ENCODE peak calls at places on chromosomes 16 and 17, in five cellular contexts. W is tibial nerve, I is cardiac muscle cell, S is left ventricle myocardium inferior, L is body of pancreas. X is an unnamed sample.

GRCh38 chr17:68455756-68456528 is 1.4 kb downstream of the WIPI1 start:
- DNase-seq in W (peak; percentile 34), I (peak; percentile 95), S (no peak), L (peak; percentile 56), X (no peak)

GRCh38 chr16:12501727-12502457 is 301.8 kb downstream of the CPPED1 start:
- DNase-seq in W (no peak), I (no peak), S (no peak), L (no peak), X (no peak)

GRCh38 chr17:29108806-29109476 is 66.0 kb downstream of the PIPOX start:
- DNase-seq in W (no peak), I (no peak), S (no peak), L (peak; percentile 33), X (no peak)

GRCh38 chr17:58414596-58414997 is 2.7 kb downstream of the RNF43 start:
- DNase-seq in W (no peak), I (no peak), S (no peak), L (peak; percentile 39), X (no peak)

GRCh38 chr16:85619089-85619850 is 6.1 kb downstream of the GSE1 start:
- DNase-seq in W (no peak), I (no peak), S (no peak), L (no peak), X (no peak)

GRCh38 chr16:21264226-21265036 is 13.7 kb downstream of the CRYM start:
- DNase-seq in W (no peak), I (peak; percentile 53), S (peak; percentile 42), L (no peak), X (no peak)

GRCh38 chr17:64534187-64534586 is 27.4 kb downstream of the CEP95 start:
- DNase-seq in W (no peak), I (no peak), S (no peak), L (no peak), X (no peak)

GRCh38 chr17:62703776-62704380 is 76.4 kb downstream of the MRC2 start:
- DNase-seq in W (peak; percentile 45), I (peak; percentile 70), S (peak; percentile 77), L (peak; percentile 80), X (no peak)

GRCh38 chr17:79294459-79295071 is 219.9 kb downstream of the ENGASE start:
- DNase-seq in W (no peak), I (peak; percentile 62), S (peak; percentile 56), L (peak; percentile 78), X (no peak)

GRCh38 chr17:44673893-44674292 is 15.7 kb downstream of the CCDC43 start:
- DNase-seq in W (no peak), I (no peak), S (no peak), L (no peak), X (no peak)

GRCh38 chr17:49132699-49133364 is at the start of gene B4GALNT2:
- DNase-seq in W (no peak), I (no peak), S (no peak), L (peak; percentile 28), X (no peak)

GRCh38 chr16:85505794-85506339 is 107.3 kb upstream of the GSE1 start:
- DNase-seq in W (no peak), I (no peak), S (no peak), L (no peak), X (no peak)

GRCh38 chr17:4249452-4250029 is 14.2 kb downstream of the ANKFY1 start:
- DNase-seq in W (no peak), I (peak; percentile 67), S (no peak), L (no peak), X (no peak)

GRCh38 chr16:56617212-56618085 is 8.1 kb upstream of the MT1E start:
- DNase-seq in W (no peak), I (peak; percentile 82), S (peak; percentile 88), L (peak; percentile 92), X (no peak)

GRCh38 chr17:70848785-70849184 is 679.5 kb downstream of the KCNJ2 start:
- DNase-seq in W (no peak), I (peak; percentile 59), S (no peak), L (no peak), X (peak; percentile 13)

GRCh38 chr17:31582151-31582907 is 190.9 kb downstream of the RAB11FIP4 start:
- DNase-seq in W (no peak), I (peak; percentile 77), S (peak; percentile 62), L (peak; percentile 27), X (no peak)

GRCh38 chr17:73267648-73268537 is 6.2 kb upstream of the CPSF4L start:
- DNase-seq in W (no peak), I (no peak), S (no peak), L (no peak), X (no peak)

GRCh38 chr17:32327911-32328310 is 14.1 kb downstream of the C17orf75 start:
- DNase-seq in W (no peak), I (no peak), S (no peak), L (no peak), X (no peak)

GRCh38 chr17:80424878-80425765 is 10.2 kb downstream of the ENDOV start:
- DNase-seq in W (no peak), I (no peak), S (no peak), L (no peak), X (no peak)

GRCh38 chr17:16988749-16989229 is 16.9 kb upstream of the TNFRSF13B start:
- DNase-seq in W (no peak), I (peak; percentile 35), S (no peak), L (no peak), X (no peak)

GRCh38 chr16:80569440-80570105 is 28.8 kb downstream of the DYNLRB2 start:
- DNase-seq in W (no peak), I (peak; percentile 52), S (no peak), L (no peak), X (no peak)

GRCh38 chr17:66748578-66748977 is 86.3 kb upstream of the CACNG5 start:
- DNase-seq in W (no peak), I (peak; percentile 29), S (no peak), L (no peak), X (no peak)

GRCh38 chr16:69113216-69113615 is 7.8 kb downstream of the HAS3 start:
- DNase-seq in W (no peak), I (no peak), S (no peak), L (no peak), X (no peak)

GRCh38 chr17:5823219-5823618 is 238.9 kb upstream of the NLRP1 start:
- DNase-seq in W (no peak), I (no peak), S (no peak), L (no peak), X (no peak)

GRCh38 chr17:27319536-27320221 is 25.8 kb downstream of the WSB1 start:
- DNase-seq in W (no peak), I (peak; percentile 91), S (peak; percentile 77), L (peak; percentile 86), X (no peak)

GRCh38 chr16:3431779-3432219 is 11.5 kb downstream of the ZNF597 start:
- DNase-seq in W (no peak), I (peak; percentile 56), S (peak; percentile 45), L (peak; percentile 44), X (no peak)

GRCh38 chr17:54194268-54194667 is 371.5 kb downstream of the KIF2B start:
- DNase-seq in W (no peak), I (no peak), S (no peak), L (no peak), X (no peak)

GRCh38 chr17:50904522-50905459 is 38.6 kb upstream of the TOB1 start:
- DNase-seq in W (peak; percentile 70), I (peak; percentile 57), S (peak; percentile 41), L (peak; percentile 88), X (no peak)

GRCh38 chr16:82972520-82972919 is 345.8 kb downstream of the CDH13 start:
- DNase-seq in W (no peak), I (no peak), S (no peak), L (no peak), X (no peak)

GRCh38 chr16:82965808-82966207 is 339.0 kb downstream of the CDH13 start:
- DNase-seq in W (no peak), I (no peak), S (no peak), L (no peak), X (no peak)

GRCh38 chr16:82963653-82964052 is 336.9 kb downstream of the CDH13 start:
- DNase-seq in W (no peak), I (no peak), S (no peak), L (no peak), X (no peak)

GRCh38 chr16:82971126-82971525 is 344.4 kb downstream of the CDH13 start:
- DNase-seq in W (no peak), I (no peak), S (no peak), L (no peak), X (no peak)

DNA sequence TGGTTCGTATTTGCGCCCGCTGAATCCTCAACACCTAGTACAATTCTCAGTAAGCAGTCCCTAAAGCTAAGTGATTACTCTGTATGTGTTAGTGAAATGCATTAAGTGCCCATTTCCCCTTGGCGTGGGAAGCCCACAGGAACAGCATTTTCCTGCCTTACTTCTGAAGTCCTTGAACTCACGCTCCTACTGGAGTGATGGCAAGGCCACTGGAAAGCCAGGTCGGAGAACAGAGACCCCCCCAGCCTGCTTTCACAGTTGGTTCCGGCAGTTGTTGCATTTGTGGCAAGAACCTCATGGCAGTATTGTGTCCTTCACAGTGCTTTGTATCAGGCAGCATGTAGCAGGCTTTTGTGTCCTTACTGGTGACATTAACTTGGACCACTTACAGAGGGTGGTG is 340.7 kb downstream of the CDH13 start:
- DNase-seq in W (no peak), I (no peak), S (no peak), L (no peak), X (no peak)
- H3K9me3 ChIP-seq in W (no peaks in the 10 kb centered on the region), I (no peaks in the 10 kb centered on the region), S (peaks cover 8% of the 10 kb centered on the region), L (no peaks in the 10 kb centered on the region), X (no peaks in the 10 kb centered on the region)

DNA sequence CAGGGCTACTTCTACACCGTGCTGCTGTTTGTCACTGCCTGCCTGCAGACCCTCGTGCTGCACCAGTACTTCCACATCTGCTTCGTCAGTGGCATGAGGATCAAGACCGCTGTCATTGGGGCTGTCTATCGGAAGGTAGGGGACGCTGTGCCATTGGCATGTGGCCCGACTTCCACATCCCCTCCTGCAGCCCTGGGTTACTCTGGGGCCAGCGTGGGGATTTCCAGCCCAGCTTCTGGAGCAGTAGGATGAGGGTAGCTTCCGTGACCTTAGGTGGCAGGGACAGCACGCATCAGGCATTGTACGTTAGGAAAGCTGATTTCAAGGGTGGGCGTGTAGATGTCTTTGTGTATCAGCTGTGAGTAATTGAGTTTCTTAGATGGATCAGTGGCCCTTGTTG is 96.5 kb downstream of the ABCC1 start:
- DNase-seq in W (no peak), I (no peak), S (no peak), L (no peak), X (no peak)
- TF ChIP-seq CTCF in W (no peak), I (no peak), S (no peak), L (no peak), X (peak; percentile 29)

DNA sequence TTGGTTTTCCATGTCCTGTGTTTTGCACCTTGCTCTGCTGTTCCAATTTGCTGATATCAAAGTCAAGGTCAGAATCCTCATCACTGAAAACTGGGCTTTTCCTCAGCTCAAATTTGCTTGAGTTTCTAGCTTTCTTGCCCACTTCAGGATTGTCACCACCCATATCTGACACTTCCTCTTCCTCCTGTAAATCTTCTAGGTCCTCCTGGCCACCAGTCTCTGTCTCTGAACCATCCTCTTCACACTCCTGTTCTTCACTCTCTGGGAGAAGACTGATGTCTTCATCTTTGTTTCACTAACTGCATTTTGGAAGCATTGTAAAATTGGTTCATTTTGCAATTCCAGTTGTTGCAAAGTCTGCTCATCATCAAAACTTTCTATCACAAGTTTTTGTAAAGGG is 63.4 kb upstream of the RBL2 start:
- DNase-seq in W (no peak), I (no peak), S (no peak), L (no peak), X (no peak)
- H3K4me3 ChIP-seq in W (no peak overlapping the region), I (no peak overlapping the region), S (no peak overlapping the region), L (no peak overlapping the region), X (no peak overlapping the region)

DNA sequence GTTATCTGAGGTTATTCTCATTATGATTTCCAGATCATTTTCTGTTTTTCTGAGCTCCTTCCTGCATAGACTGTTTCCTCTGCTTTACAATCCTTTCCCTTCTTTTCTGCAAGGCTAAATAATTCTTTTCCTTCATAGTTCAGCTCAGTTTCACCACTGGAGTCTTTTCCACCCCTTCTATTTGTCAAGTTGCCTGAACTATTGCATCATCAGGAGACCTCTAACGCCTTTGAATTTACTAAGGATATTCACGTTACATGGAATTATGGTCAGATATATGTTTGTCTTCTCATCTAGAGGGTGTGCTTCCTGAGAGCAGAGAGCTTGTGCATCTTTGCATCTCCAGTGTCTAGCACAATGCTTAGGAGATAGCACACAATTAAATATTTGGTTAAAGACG is 140.4 kb upstream of the CA10 start:
- DNase-seq in W (no peak), I (no peak), S (no peak), L (no peak), X (no peak)
- H3K9me3 ChIP-seq in W (no peaks in the 10 kb centered on the region), I (no peaks in the 10 kb centered on the region), S (no peaks in the 10 kb centered on the region), L (no peaks in the 10 kb centered on the region), X (no peaks in the 10 kb centered on the region)